ENCODE peak calls at places on chromosome 2, in four cellular contexts. R, I, B and Z are unnamed samples.

GRCh38 chr2:231133365-231134114 is 8.7 kb upstream of the HTR2B start:
- DNase-seq in B (no peak), R (no peak), I (no peak), Z (no peak)

GRCh38 chr2:168849610-168850009 is 40.6 kb downstream of the SPC25 start:
- DNase-seq in R (no peak), I (peak), B (peak), Z (peak)

GRCh38 chr2:105521176-105521575 is 122.3 kb upstream of the FHL2 start:
- DNase-seq in R (no peak), B (no peak), I (no peak), Z (no peak)

GRCh38 chr2:23683001-23683400 is 243.9 kb downstream of the ATAD2B start:
- DNase-seq in B (no peak), I (no peak), R (no peak), Z (no peak)

GRCh38 chr2:217223222-217223930 is 363.5 kb upstream of the TNP1 start:
- DNase-seq in B (peak), R (no peak), I (no peak), Z (no peak)

GRCh38 chr2:160428425-160428763 is 65.2 kb downstream of the RBMS1 start:
- DNase-seq in B (no peak), R (no peak), I (no peak), Z (no peak)

GRCh38 chr2:161416633-161417427 is 733 bp downstream of the TBR1 start:
- DNase-seq in I (no peak), R (no peak), B (no peak), Z (no peak)

GRCh38 chr2:170271340-170271739 is 93.4 kb downstream of the MYO3B start:
- DNase-seq in B (no peak), R (no peak), I (no peak), Z (no peak)

GRCh38 chr2:149021271-149021719 is 17.2 kb upstream of the LYPD6B start:
- DNase-seq in R (no peak), I (no peak), B (no peak), Z (no peak)

GRCh38 chr2:114610677-114611076 is 168.2 kb downstream of the DPP10 start:
- DNase-seq in B (no peak), R (no peak), I (no peak), Z (no peak)

GRCh38 chr2:10272464-10272863 is 30.2 kb upstream of the HPCAL1 start:
- DNase-seq in I (peak), R (peak), B (no peak), Z (no peak)

GRCh38 chr2:180524458-180524857 is 455.9 kb upstream of the UBE2E3 start:
- DNase-seq in R (no peak), B (no peak), I (no peak), Z (no peak)

GRCh38 chr2:121155502-121156056 is 129.4 kb downstream of the TFCP2L1 start:
- DNase-seq in R (no peak), I (peak), B (no peak), Z (no peak)

GRCh38 chr2:146374505-146374904 is 1470.3 kb upstream of the ACVR2A start:
- DNase-seq in I (no peak), R (no peak), B (no peak), Z (no peak)

GRCh38 chr2:235608200-235608591 is 114.4 kb downstream of the AGAP1 start:
- DNase-seq in R (no peak), I (no peak), B (no peak), Z (no peak)

DNA sequence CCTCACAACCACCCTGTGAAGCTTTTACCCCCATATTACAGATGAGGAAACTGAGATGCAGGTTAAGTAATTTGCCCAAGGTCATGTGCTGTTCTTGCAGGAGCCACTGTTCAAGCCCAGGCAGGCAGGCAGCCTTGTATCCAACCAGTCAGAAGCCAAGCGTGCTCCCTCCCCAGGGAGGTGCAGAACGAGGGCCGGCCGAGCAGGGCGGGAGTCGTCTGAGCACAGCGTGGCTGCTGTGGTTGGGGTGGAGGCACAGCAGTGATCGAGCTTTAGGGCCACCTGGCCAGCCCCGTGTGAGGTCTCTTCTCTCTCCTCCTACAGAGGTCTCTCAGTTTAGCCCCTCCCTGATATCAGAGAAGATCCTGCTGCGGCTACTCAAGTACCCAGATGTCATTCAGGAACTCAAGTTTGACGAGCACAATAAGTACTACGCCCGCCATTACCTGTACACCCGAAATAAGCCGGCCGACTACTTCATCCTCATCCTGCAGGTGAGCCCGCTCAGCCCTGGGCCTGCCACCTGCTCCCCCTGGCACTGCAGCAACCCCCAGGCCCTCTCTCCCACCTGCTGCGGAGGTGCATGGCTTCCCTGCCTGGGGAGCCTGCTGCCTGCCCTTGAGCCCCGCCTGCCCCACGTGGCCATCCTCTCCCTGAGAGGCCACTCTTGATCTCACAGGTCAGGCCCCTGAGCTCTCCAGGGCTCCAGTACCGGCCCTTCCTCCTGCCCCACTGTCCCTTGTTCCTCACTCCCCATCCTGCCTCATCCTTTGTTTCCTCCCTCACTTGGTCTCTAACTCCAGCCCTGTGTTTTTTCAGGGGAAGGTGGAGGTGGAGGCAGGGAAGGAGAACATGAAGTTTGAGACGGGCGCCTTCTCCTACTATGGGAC is 17.1 kb upstream of the CNNM3 start:
- DNase-seq in B (no peak), I (no peak), R (peak), Z (no peak)
- TF ChIP-seq POLR2A in B (no peak), I (no peak), R (no peak), Z (no peak)

DNA sequence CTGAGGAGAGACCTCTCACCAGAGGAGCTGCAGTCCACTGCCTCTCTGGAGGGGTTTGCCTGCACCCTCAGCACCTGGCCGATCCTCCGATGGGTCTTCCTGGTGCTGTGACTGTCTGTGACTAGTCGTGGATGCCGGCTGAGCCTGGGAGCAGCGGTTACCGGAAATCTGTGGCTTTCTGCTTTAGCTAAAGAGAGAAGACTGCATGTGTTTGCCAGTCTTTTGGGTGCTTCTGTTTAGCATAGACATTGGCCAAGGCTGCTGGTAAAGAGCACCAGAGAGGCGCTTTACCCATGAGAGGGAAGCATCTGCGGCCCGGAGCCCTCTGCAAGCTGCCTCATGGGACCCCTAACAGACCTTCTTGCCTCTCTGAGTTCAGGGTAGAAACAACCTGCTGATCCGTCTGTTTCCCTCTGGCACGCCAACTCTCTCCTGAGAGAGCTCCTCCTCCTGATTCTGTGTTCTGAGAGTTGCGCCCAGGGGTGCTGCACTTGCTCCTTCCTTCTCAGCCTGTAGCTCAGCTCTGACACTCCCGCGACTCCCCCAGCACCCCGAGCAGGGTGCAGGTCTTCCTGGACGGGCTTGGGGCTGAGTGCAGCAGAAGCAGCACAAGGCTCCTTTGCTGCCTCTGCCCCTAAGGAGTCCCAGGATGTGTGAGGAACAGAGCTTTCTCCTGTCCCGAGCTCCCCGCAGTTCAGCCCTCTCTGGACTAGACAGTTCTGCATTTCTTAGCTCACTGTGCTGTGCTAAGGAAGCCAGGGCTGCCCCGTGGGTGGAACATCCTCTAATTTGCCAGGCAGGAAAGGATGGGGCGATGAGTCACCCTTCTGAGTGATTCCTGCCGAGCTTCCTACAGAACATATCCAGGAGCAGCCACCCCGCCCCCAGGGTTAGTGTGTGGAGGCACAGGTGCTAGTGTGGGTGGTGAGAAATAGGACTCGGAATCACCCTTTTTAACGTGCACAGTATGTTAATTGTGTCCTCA is 203.2 kb downstream of the SH3RF3 start:
- DNase-seq in I (peak), B (peak), R (peak), Z (peak)
- TF ChIP-seq POLR2A in I (no peak), B (no peak), R (no peak), Z (no peak)

GRCh38 chr2:197306024-197306690 is 4.4 kb downstream of the ANKRD44 start:
- DNase-seq in R (no peak), I (peak), B (no peak), Z (no peak)
- TF ChIP-seq POLR2A in R (no peak), I (no peak), B (no peak), Z (no peak)

GRCh38 chr2:43224131-43224570 is 2.3 kb downstream of the ZFP36L2 start:
- DNase-seq in I (peak), B (peak), R (peak), Z (peak)
- TF ChIP-seq POLR2A in I (peak), B (no peak), R (peak), Z (no peak)